ENCODE peak calls at places on chromosomes 1 and 21, in five cellular contexts. Q, E, P, M and I are unnamed samples.

GRCh38 chr1:43185021-43185420 is 12.9 kb downstream of the CFAP57 start:
- DNase-seq in Q (no peak), E (no peak), P (no peak), M (no peak), I (peak)

GRCh38 chr1:206753141-206753540 is 17.4 kb upstream of the IL19 start:
- DNase-seq in Q (no peak), E (peak), P (peak), M (no peak), I (no peak)

GRCh38 chr1:229364216-229365065 is 21.6 kb upstream of the CCSAP start:
- DNase-seq in Q (no peak), E (peak), P (no peak), M (no peak), I (no peak)

GRCh38 chr1:158972841-158973240 is 36.9 kb upstream of the IFI16 start:
- DNase-seq in Q (no peak), E (no peak), P (no peak), M (no peak), I (peak)

GRCh38 chr1:92299477-92300125 is 742 bp downstream of the RPAP2 start:
- DNase-seq in Q (no peak), E (no peak), P (no peak), M (no peak), I (peak)

GRCh38 chr1:31910933-31911332 is 27.2 kb downstream of the PTP4A2 start:
- DNase-seq in Q (no peak), E (no peak), P (no peak), M (no peak), I (no peak)

GRCh38 chr1:197399691-197400521 is 131.9 kb downstream of the CRB1 start:
- DNase-seq in Q (peak), E (peak), P (peak), M (peak), I (peak)

GRCh38 chr1:159177273-159177907 is 6.0 kb downstream of the CADM3 start:
- DNase-seq in Q (peak), E (peak), P (no peak), M (peak), I (peak)

GRCh38 chr1:100219457-100219856 is 30.2 kb downstream of the DBT start:
- DNase-seq in Q (no peak), E (no peak), P (no peak), M (no peak), I (no peak)

GRCh38 chr1:191025896-191026642 is 548.4 kb upstream of the BRINP3 start:
- DNase-seq in Q (no peak), E (no peak), P (no peak), M (no peak), I (no peak)

GRCh38 chr21:15557925-15558324 is 171.9 kb upstream of the USP25 start:
- DNase-seq in Q (no peak), E (peak), P (no peak), M (no peak), I (no peak)

GRCh38 chr21:42209801-42210479 is 9.0 kb upstream of the ABCG1 start:
- DNase-seq in Q (no peak), E (peak), P (no peak), M (peak), I (no peak)